ENCODE peak calls at places on chromosomes 13 and 19, in eight cellular contexts. One of them, this sample, is unnamed.
A peak's percentile ranks its signal among the peaks of the same experiment; 100 is the strongest.

GRCh38 chr19:42114412-42114811 is 17.8 kb downstream of the POU2F2 start:
- DNase-seq in A549: no peak
- DNase-seq in heart right ventricle: no peak
- DNase-seq in cardiac fibroblast: no peak
- DNase-seq in hepatocyte: no peak
- DNase-seq in AG09309: no peak
- DNase-seq in AG04450: no peak
- DNase-seq in epithelial cell of esophagus: no peak
- DNase-seq in this sample: peak; percentile 53

GRCh38 chr13:112851107-112852046 is 117.6 kb upstream of the MCF2L start:
- DNase-seq in A549: no peak
- DNase-seq in heart right ventricle: no peak
- DNase-seq in cardiac fibroblast: no peak
- DNase-seq in hepatocyte: no peak
- DNase-seq in AG09309: no peak
- DNase-seq in AG04450: no peak
- DNase-seq in epithelial cell of esophagus: no peak
- DNase-seq in this sample: no peak

GRCh38 chr19:47351545-47351944 is 2.4 kb downstream of the DHX34 start:
- DNase-seq in A549: peak; percentile 60
- DNase-seq in heart right ventricle: no peak
- DNase-seq in cardiac fibroblast: peak; percentile 46
- DNase-seq in hepatocyte: no peak
- DNase-seq in AG09309: no peak
- DNase-seq in AG04450: no peak
- DNase-seq in epithelial cell of esophagus: peak; percentile 41
- DNase-seq in this sample: no peak

GRCh38 chr19:13428352-13428751 is 77.9 kb downstream of the CACNA1A start:
- DNase-seq in A549: no peak
- DNase-seq in heart right ventricle: no peak
- DNase-seq in cardiac fibroblast: peak; percentile 44
- DNase-seq in hepatocyte: no peak
- DNase-seq in AG09309: no peak
- DNase-seq in AG04450: peak; percentile 3
- DNase-seq in epithelial cell of esophagus: peak; percentile 17
- DNase-seq in this sample: no peak

GRCh38 chr13:47146136-47146535 is 249.3 kb upstream of the HTR2A start:
- DNase-seq in A549: no peak
- DNase-seq in heart right ventricle: no peak
- DNase-seq in cardiac fibroblast: peak; percentile 15
- DNase-seq in hepatocyte: no peak
- DNase-seq in AG09309: no peak
- DNase-seq in AG04450: peak; percentile 74
- DNase-seq in epithelial cell of esophagus: peak; percentile 20
- DNase-seq in this sample: no peak

GRCh38 chr19:35696835-35697234 is 7.5 kb upstream of the ZBTB32 start:
- DNase-seq in A549: no peak
- DNase-seq in heart right ventricle: no peak
- DNase-seq in cardiac fibroblast: no peak
- DNase-seq in hepatocyte: no peak
- DNase-seq in AG09309: no peak
- DNase-seq in AG04450: no peak
- DNase-seq in epithelial cell of esophagus: peak; percentile 19
- DNase-seq in this sample: no peak

GRCh38 chr19:18488838-18489626 is 32.8 kb downstream of the ELL start:
- DNase-seq in A549: peak; percentile 57
- DNase-seq in heart right ventricle: peak; percentile 39
- DNase-seq in cardiac fibroblast: no peak
- DNase-seq in hepatocyte: peak; percentile 77
- DNase-seq in AG09309: no peak
- DNase-seq in AG04450: no peak
- DNase-seq in epithelial cell of esophagus: peak; percentile 40
- DNase-seq in this sample: peak; percentile 71

GRCh38 chr13:72151241-72151640 is 284.2 kb upstream of the DACH1 start:
- DNase-seq in A549: no peak
- DNase-seq in heart right ventricle: no peak
- DNase-seq in cardiac fibroblast: peak; percentile 21
- DNase-seq in hepatocyte: no peak
- DNase-seq in AG09309: no peak
- DNase-seq in AG04450: no peak
- DNase-seq in epithelial cell of esophagus: peak; percentile 80
- DNase-seq in this sample: no peak

GRCh38 chr13:97944396-97945029 is 9.0 kb upstream of the IPO5 start:
- DNase-seq in A549: no peak
- DNase-seq in heart right ventricle: no peak
- DNase-seq in cardiac fibroblast: peak; percentile 61
- DNase-seq in hepatocyte: no peak
- DNase-seq in AG09309: no peak
- DNase-seq in AG04450: no peak
- DNase-seq in epithelial cell of esophagus: peak; percentile 24
- DNase-seq in this sample: no peak

GRCh38 chr19:31883299-31883990 is 462.0 kb upstream of the ZNF507 start:
- DNase-seq in A549: no peak
- DNase-seq in heart right ventricle: no peak
- DNase-seq in cardiac fibroblast: no peak
- DNase-seq in hepatocyte: no peak
- DNase-seq in AG09309: no peak
- DNase-seq in AG04450: no peak
- DNase-seq in epithelial cell of esophagus: no peak
- DNase-seq in this sample: no peak

GRCh38 chr13:48739346-48740037 is 85.8 kb downstream of the CYSLTR2 start:
- DNase-seq in A549: no peak
- DNase-seq in heart right ventricle: no peak
- DNase-seq in cardiac fibroblast: peak; percentile 81
- DNase-seq in hepatocyte: no peak
- DNase-seq in AG09309: no peak
- DNase-seq in AG04450: no peak
- DNase-seq in epithelial cell of esophagus: no peak
- DNase-seq in this sample: no peak

GRCh38 chr19:7013678-7014077 is 7.6 kb downstream of the MBD3L2B start:
- DNase-seq in A549: no peak
- DNase-seq in heart right ventricle: no peak
- DNase-seq in cardiac fibroblast: peak; percentile 7
- DNase-seq in hepatocyte: no peak
- DNase-seq in AG09309: no peak
- DNase-seq in AG04450: no peak
- DNase-seq in epithelial cell of esophagus: peak; percentile 56
- DNase-seq in this sample: no peak

GRCh38 chr13:114081761-114082681 is 50.4 kb downstream of the RASA3 start:
- DNase-seq in A549: no peak
- DNase-seq in heart right ventricle: no peak
- DNase-seq in cardiac fibroblast: no peak
- DNase-seq in hepatocyte: no peak
- DNase-seq in AG09309: no peak
- DNase-seq in AG04450: no peak
- DNase-seq in epithelial cell of esophagus: no peak
- DNase-seq in this sample: peak; percentile 84

GRCh38 chr19:2219726-2220125 is 16.4 kb downstream of the PLEKHJ1 start:
- DNase-seq in A549: no peak
- DNase-seq in heart right ventricle: no peak
- DNase-seq in cardiac fibroblast: no peak
- DNase-seq in hepatocyte: no peak
- DNase-seq in AG09309: no peak
- DNase-seq in AG04450: no peak
- DNase-seq in epithelial cell of esophagus: no peak
- DNase-seq in this sample: no peak

GRCh38 chr19:2239173-2239572 is 2.5 kb downstream of the SF3A2 start:
- DNase-seq in A549: no peak
- DNase-seq in heart right ventricle: no peak
- DNase-seq in cardiac fibroblast: no peak
- DNase-seq in hepatocyte: no peak
- DNase-seq in AG09309: no peak
- DNase-seq in AG04450: no peak
- DNase-seq in epithelial cell of esophagus: no peak
- DNase-seq in this sample: peak; percentile 14

GRCh38 chr19:39078436-39079200 is 5.5 kb upstream of the ACP7 start:
- DNase-seq in A549: peak; percentile 94
- DNase-seq in heart right ventricle: no peak
- DNase-seq in cardiac fibroblast: peak; percentile 93
- DNase-seq in hepatocyte: no peak
- DNase-seq in AG09309: peak; percentile 96
- DNase-seq in AG04450: peak; percentile 80
- DNase-seq in epithelial cell of esophagus: peak; percentile 96
- DNase-seq in this sample: no peak

GRCh38 chr13:36275190-36276002 is 22.2 kb downstream of the CCDC169 start:
- DNase-seq in A549: peak; percentile 3
- DNase-seq in heart right ventricle: no peak
- DNase-seq in cardiac fibroblast: peak; percentile 85
- DNase-seq in hepatocyte: peak; percentile 83
- DNase-seq in AG09309: peak; percentile 35
- DNase-seq in AG04450: peak; percentile 34
- DNase-seq in epithelial cell of esophagus: peak; percentile 69
- DNase-seq in this sample: no peak

DNA sequence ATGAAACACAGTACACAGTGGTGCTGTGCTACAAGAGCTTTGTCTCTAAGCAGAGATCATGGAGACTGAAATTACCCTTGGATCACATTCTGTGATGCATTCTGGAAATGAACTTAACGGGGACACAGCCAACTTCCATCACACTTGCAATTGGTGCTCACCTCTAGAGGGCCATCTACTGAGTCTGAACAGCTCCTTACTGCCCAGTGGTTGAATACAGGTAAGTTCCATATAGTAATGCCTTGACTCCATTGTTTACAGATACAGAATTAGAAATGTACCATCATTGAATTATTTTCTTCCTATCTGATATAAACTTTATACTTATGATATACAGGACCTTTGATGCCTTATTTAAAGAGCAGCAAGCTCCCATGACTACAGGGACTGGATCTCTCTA is 686.4 kb downstream of the PCDH9 start:
- DNase-seq in A549: no peak
- DNase-seq in heart right ventricle: no peak
- DNase-seq in cardiac fibroblast: no peak
- DNase-seq in hepatocyte: no peak
- DNase-seq in AG09309: no peak
- DNase-seq in AG04450: no peak
- DNase-seq in epithelial cell of esophagus: peak; percentile 15
- DNase-seq in this sample: no peak
- TF ChIP-seq CTCF in A549: peak; percentile 15
- TF ChIP-seq CTCF in heart right ventricle: no peak
- TF ChIP-seq CTCF in cardiac fibroblast: no peak
- TF ChIP-seq CTCF in hepatocyte: no peak
- TF ChIP-seq CTCF in AG09309: no peak
- TF ChIP-seq CTCF in AG04450: no peak
- TF ChIP-seq CTCF in epithelial cell of esophagus: peak; percentile 40
- TF ChIP-seq CTCF in this sample: no peak

GRCh38 chr13:32024750-32025149 is 6.8 kb upstream of the FRY start:
- DNase-seq in A549: no peak
- DNase-seq in heart right ventricle: no peak
- DNase-seq in cardiac fibroblast: no peak
- DNase-seq in hepatocyte: no peak
- DNase-seq in AG09309: no peak
- DNase-seq in AG04450: no peak
- DNase-seq in epithelial cell of esophagus: no peak
- DNase-seq in this sample: no peak

GRCh38 chr13:32021785-32022184 is 9.8 kb upstream of the FRY start:
- DNase-seq in A549: no peak
- DNase-seq in heart right ventricle: no peak
- DNase-seq in cardiac fibroblast: no peak
- DNase-seq in hepatocyte: no peak
- DNase-seq in AG09309: no peak
- DNase-seq in AG04450: no peak
- DNase-seq in epithelial cell of esophagus: no peak
- DNase-seq in this sample: no peak

GRCh38 chr13:32022292-32022691 is 9.3 kb upstream of the FRY start:
- DNase-seq in A549: no peak
- DNase-seq in heart right ventricle: peak; percentile 18
- DNase-seq in cardiac fibroblast: no peak
- DNase-seq in hepatocyte: no peak
- DNase-seq in AG09309: no peak
- DNase-seq in AG04450: no peak
- DNase-seq in epithelial cell of esophagus: no peak
- DNase-seq in this sample: no peak

GRCh38 chr13:32023096-32023495 is 8.5 kb upstream of the FRY start:
- DNase-seq in A549: no peak
- DNase-seq in heart right ventricle: no peak
- DNase-seq in cardiac fibroblast: no peak
- DNase-seq in hepatocyte: no peak
- DNase-seq in AG09309: no peak
- DNase-seq in AG04450: no peak
- DNase-seq in epithelial cell of esophagus: no peak
- DNase-seq in this sample: no peak

GRCh38 chr13:32023698-32024097 is 7.9 kb upstream of the FRY start:
- DNase-seq in A549: no peak
- DNase-seq in heart right ventricle: no peak
- DNase-seq in cardiac fibroblast: no peak
- DNase-seq in hepatocyte: no peak
- DNase-seq in AG09309: no peak
- DNase-seq in AG04450: no peak
- DNase-seq in epithelial cell of esophagus: no peak
- DNase-seq in this sample: no peak
- TF ChIP-seq CTCF in A549: no peak
- TF ChIP-seq CTCF in heart right ventricle: no peak
- TF ChIP-seq CTCF in cardiac fibroblast: peak; percentile 27
- TF ChIP-seq CTCF in hepatocyte: peak; percentile 15
- TF ChIP-seq CTCF in AG09309: no peak
- TF ChIP-seq CTCF in AG04450: peak; percentile 50
- TF ChIP-seq CTCF in epithelial cell of esophagus: peak; percentile 20
- TF ChIP-seq CTCF in this sample: no peak

GRCh38 chr13:37868691-37869505 is 674 bp downstream of the TRPC4 start:
- DNase-seq in A549: no peak
- DNase-seq in heart right ventricle: no peak
- DNase-seq in cardiac fibroblast: peak; percentile 59
- DNase-seq in hepatocyte: peak; percentile 8
- DNase-seq in AG09309: no peak
- DNase-seq in AG04450: no peak
- DNase-seq in epithelial cell of esophagus: no peak
- DNase-seq in this sample: no peak

GRCh38 chr13:37869506-37869755 is 141 bp downstream of the TRPC4 start:
- DNase-seq in A549: no peak
- DNase-seq in heart right ventricle: no peak
- DNase-seq in cardiac fibroblast: no peak
- DNase-seq in hepatocyte: no peak
- DNase-seq in AG09309: no peak
- DNase-seq in AG04450: no peak
- DNase-seq in epithelial cell of esophagus: no peak
- DNase-seq in this sample: no peak

GRCh38 chr13:37870895-37871550 is 1.5 kb upstream of the TRPC4 start:
- DNase-seq in A549: no peak
- DNase-seq in heart right ventricle: no peak
- DNase-seq in cardiac fibroblast: peak; percentile 74
- DNase-seq in hepatocyte: no peak
- DNase-seq in AG09309: no peak
- DNase-seq in AG04450: no peak
- DNase-seq in epithelial cell of esophagus: peak; percentile 52
- DNase-seq in this sample: no peak

GRCh38 chr13:37870489-37870845 is 895 bp upstream of the TRPC4 start:
- DNase-seq in A549: no peak
- DNase-seq in heart right ventricle: no peak
- DNase-seq in cardiac fibroblast: peak; percentile 14
- DNase-seq in hepatocyte: no peak
- DNase-seq in AG09309: no peak
- DNase-seq in AG04450: no peak
- DNase-seq in epithelial cell of esophagus: no peak
- DNase-seq in this sample: no peak

GRCh38 chr13:37869756-37870488 is at the start of gene TRPC4:
- DNase-seq in A549: peak; percentile 1
- DNase-seq in heart right ventricle: peak; percentile 33
- DNase-seq in cardiac fibroblast: peak; percentile 77
- DNase-seq in hepatocyte: peak; percentile 78
- DNase-seq in AG09309: peak; percentile 62
- DNase-seq in AG04450: no peak
- DNase-seq in epithelial cell of esophagus: peak; percentile 75
- DNase-seq in this sample: peak; percentile 47
- TF ChIP-seq CTCF in A549: no peak
- TF ChIP-seq CTCF in heart right ventricle: no peak
- TF ChIP-seq CTCF in cardiac fibroblast: peak; percentile 65
- TF ChIP-seq CTCF in hepatocyte: peak; percentile 68
- TF ChIP-seq CTCF in AG09309: peak; percentile 80
- TF ChIP-seq CTCF in AG04450: peak; percentile 51
- TF ChIP-seq CTCF in epithelial cell of esophagus: peak; percentile 78
- TF ChIP-seq CTCF in this sample: no peak

GRCh38 chr19:19595171-19595701 is 23.3 kb downstream of the PBX4 start:
- DNase-seq in A549: no peak
- DNase-seq in heart right ventricle: no peak
- DNase-seq in cardiac fibroblast: peak; percentile 34
- DNase-seq in hepatocyte: no peak
- DNase-seq in AG09309: peak; percentile 32
- DNase-seq in AG04450: no peak
- DNase-seq in epithelial cell of esophagus: peak; percentile 58
- DNase-seq in this sample: no peak
- TF ChIP-seq CTCF in A549: no peak
- TF ChIP-seq CTCF in heart right ventricle: no peak
- TF ChIP-seq CTCF in cardiac fibroblast: no peak
- TF ChIP-seq CTCF in hepatocyte: no peak
- TF ChIP-seq CTCF in AG09309: no peak
- TF ChIP-seq CTCF in AG04450: no peak
- TF ChIP-seq CTCF in epithelial cell of esophagus: no peak
- TF ChIP-seq CTCF in this sample: no peak